ENCODE peak calls at places on chromosomes 2 and 18, in nine cellular contexts. One of them, this sample, is unnamed.

GRCh38 chr2:106801256-106801655 is 84.7 kb downstream of the ST6GAL2 start:
- DNase-seq in left ventricle myocardium inferior: no peak
- DNase-seq in fibroblast of pulmonary artery: no peak
- DNase-seq in cardiac fibroblast: no peak
- DNase-seq in tibial artery: no peak
- DNase-seq in astrocyte of the spinal cord: no peak
- DNase-seq in AG10803: no peak
- DNase-seq in A549: no peak
- DNase-seq in heart left ventricle: no peak
- DNase-seq in this sample: no peak

GRCh38 chr2:136327162-136327852 is 209.4 kb upstream of the CXCR4 start:
- DNase-seq in cardiac fibroblast: peak
- DNase-seq in AG10803: no peak
- DNase-seq in fibroblast of pulmonary artery: peak
- DNase-seq in tibial artery: no peak
- DNase-seq in left ventricle myocardium inferior: no peak
- DNase-seq in astrocyte of the spinal cord: peak
- DNase-seq in A549: peak
- DNase-seq in heart left ventricle: no peak
- DNase-seq in this sample: peak

GRCh38 chr2:128405981-128406601 is 87.4 kb upstream of the HS6ST1 start:
- DNase-seq in astrocyte of the spinal cord: no peak
- DNase-seq in tibial artery: peak
- DNase-seq in AG10803: no peak
- DNase-seq in A549: no peak
- DNase-seq in heart left ventricle: no peak
- DNase-seq in cardiac fibroblast: no peak
- DNase-seq in left ventricle myocardium inferior: no peak
- DNase-seq in fibroblast of pulmonary artery: no peak
- DNase-seq in this sample: no peak

GRCh38 chr2:38178556-38179419 is 102.8 kb upstream of the CYP1B1 start:
- DNase-seq in AG10803: peak
- DNase-seq in tibial artery: no peak
- DNase-seq in cardiac fibroblast: peak
- DNase-seq in A549: peak
- DNase-seq in astrocyte of the spinal cord: peak
- DNase-seq in fibroblast of pulmonary artery: peak
- DNase-seq in heart left ventricle: peak
- DNase-seq in left ventricle myocardium inferior: no peak
- DNase-seq in this sample: peak

GRCh38 chr2:109206569-109207145 is 77.7 kb downstream of the SH3RF3 start:
- DNase-seq in AG10803: no peak
- DNase-seq in cardiac fibroblast: no peak
- DNase-seq in tibial artery: no peak
- DNase-seq in left ventricle myocardium inferior: no peak
- DNase-seq in A549: no peak
- DNase-seq in heart left ventricle: no peak
- DNase-seq in fibroblast of pulmonary artery: no peak
- DNase-seq in astrocyte of the spinal cord: no peak
- DNase-seq in this sample: no peak

GRCh38 chr2:227822416-227823003 is 8.9 kb downstream of the CCL20 start:
- DNase-seq in left ventricle myocardium inferior: no peak
- DNase-seq in A549: no peak
- DNase-seq in AG10803: peak
- DNase-seq in cardiac fibroblast: no peak
- DNase-seq in fibroblast of pulmonary artery: no peak
- DNase-seq in tibial artery: no peak
- DNase-seq in heart left ventricle: no peak
- DNase-seq in astrocyte of the spinal cord: peak
- DNase-seq in this sample: no peak

GRCh38 chr2:199916980-199917379 is 5.9 kb downstream of the C2orf69 start:
- DNase-seq in fibroblast of pulmonary artery: no peak
- DNase-seq in tibial artery: no peak
- DNase-seq in left ventricle myocardium inferior: no peak
- DNase-seq in cardiac fibroblast: no peak
- DNase-seq in A549: no peak
- DNase-seq in AG10803: no peak
- DNase-seq in astrocyte of the spinal cord: no peak
- DNase-seq in heart left ventricle: no peak
- DNase-seq in this sample: no peak

GRCh38 chr2:170715932-170716777 is 1.0 kb downstream of the SP5 start:
- DNase-seq in heart left ventricle: no peak
- DNase-seq in left ventricle myocardium inferior: no peak
- DNase-seq in astrocyte of the spinal cord: no peak
- DNase-seq in fibroblast of pulmonary artery: no peak
- DNase-seq in AG10803: no peak
- DNase-seq in A549: no peak
- DNase-seq in tibial artery: no peak
- DNase-seq in cardiac fibroblast: no peak
- DNase-seq in this sample: no peak

GRCh38 chr18:74496508-74497307 is 545 bp downstream of the CNDP2 start:
- DNase-seq in heart left ventricle: peak
- DNase-seq in tibial artery: no peak
- DNase-seq in AG10803: peak
- DNase-seq in left ventricle myocardium inferior: peak
- DNase-seq in A549: peak
- DNase-seq in cardiac fibroblast: peak
- DNase-seq in astrocyte of the spinal cord: peak
- DNase-seq in fibroblast of pulmonary artery: peak
- DNase-seq in this sample: no peak

GRCh38 chr2:128456281-128456680 is 137.6 kb upstream of the HS6ST1 start:
- DNase-seq in A549: no peak
- DNase-seq in tibial artery: peak
- DNase-seq in AG10803: no peak
- DNase-seq in cardiac fibroblast: no peak
- DNase-seq in left ventricle myocardium inferior: no peak
- DNase-seq in heart left ventricle: no peak
- DNase-seq in astrocyte of the spinal cord: no peak
- DNase-seq in fibroblast of pulmonary artery: no peak
- DNase-seq in this sample: no peak

GRCh38 chr2:47072018-47072691 is 83.0 kb downstream of the STPG4 start:
- DNase-seq in cardiac fibroblast: peak
- DNase-seq in A549: peak
- DNase-seq in heart left ventricle: peak
- DNase-seq in left ventricle myocardium inferior: peak
- DNase-seq in AG10803: peak
- DNase-seq in astrocyte of the spinal cord: peak
- DNase-seq in tibial artery: peak
- DNase-seq in fibroblast of pulmonary artery: peak
- DNase-seq in this sample: no peak

GRCh38 chr2:223591596-223591995 is 10.6 kb downstream of the SCG2 start:
- DNase-seq in cardiac fibroblast: peak
- DNase-seq in heart left ventricle: no peak
- DNase-seq in astrocyte of the spinal cord: peak
- DNase-seq in AG10803: no peak
- DNase-seq in fibroblast of pulmonary artery: no peak
- DNase-seq in A549: no peak
- DNase-seq in left ventricle myocardium inferior: no peak
- DNase-seq in tibial artery: no peak
- DNase-seq in this sample: no peak

GRCh38 chr2:169285528-169285927 is 76.8 kb downstream of the LRP2 start:
- DNase-seq in tibial artery: no peak
- DNase-seq in heart left ventricle: no peak
- DNase-seq in AG10803: no peak
- DNase-seq in cardiac fibroblast: no peak
- DNase-seq in A549: no peak
- DNase-seq in left ventricle myocardium inferior: no peak
- DNase-seq in astrocyte of the spinal cord: no peak
- DNase-seq in fibroblast of pulmonary artery: no peak
- DNase-seq in this sample: no peak

GRCh38 chr2:158457826-158458616 is 1.3 kb downstream of the PKP4 start:
- DNase-seq in AG10803: peak
- DNase-seq in tibial artery: peak
- DNase-seq in A549: peak
- DNase-seq in astrocyte of the spinal cord: peak
- DNase-seq in left ventricle myocardium inferior: peak
- DNase-seq in fibroblast of pulmonary artery: peak
- DNase-seq in heart left ventricle: peak
- DNase-seq in cardiac fibroblast: peak
- DNase-seq in this sample: peak

GRCh38 chr2:207219716-207220414 is 54.1 kb upstream of the KLF7 start:
- DNase-seq in fibroblast of pulmonary artery: peak
- DNase-seq in left ventricle myocardium inferior: no peak
- DNase-seq in heart left ventricle: no peak
- DNase-seq in cardiac fibroblast: peak
- DNase-seq in tibial artery: no peak
- DNase-seq in astrocyte of the spinal cord: peak
- DNase-seq in A549: peak
- DNase-seq in AG10803: peak
- DNase-seq in this sample: no peak

GRCh38 chr2:62293490-62294212 is 97.7 kb downstream of the B3GNT2 start:
- DNase-seq in fibroblast of pulmonary artery: no peak
- DNase-seq in A549: peak
- DNase-seq in astrocyte of the spinal cord: peak
- DNase-seq in tibial artery: peak
- DNase-seq in cardiac fibroblast: no peak
- DNase-seq in heart left ventricle: peak
- DNase-seq in left ventricle myocardium inferior: peak
- DNase-seq in AG10803: no peak
- DNase-seq in this sample: peak

GRCh38 chr2:233062447-233062842 is 2.3 kb downstream of the INPP5D start:
- DNase-seq in fibroblast of pulmonary artery: no peak
- DNase-seq in AG10803: no peak
- DNase-seq in astrocyte of the spinal cord: no peak
- DNase-seq in heart left ventricle: no peak
- DNase-seq in tibial artery: peak
- DNase-seq in A549: no peak
- DNase-seq in cardiac fibroblast: no peak
- DNase-seq in left ventricle myocardium inferior: no peak
- DNase-seq in this sample: no peak

GRCh38 chr2:233063976-233064411 is 3.9 kb downstream of the INPP5D start:
- DNase-seq in tibial artery: peak
- DNase-seq in heart left ventricle: no peak
- DNase-seq in astrocyte of the spinal cord: no peak
- DNase-seq in cardiac fibroblast: no peak
- DNase-seq in fibroblast of pulmonary artery: no peak
- DNase-seq in left ventricle myocardium inferior: no peak
- DNase-seq in A549: no peak
- DNase-seq in AG10803: no peak
- DNase-seq in this sample: no peak

GRCh38 chr2:233062946-233063268 is 2.8 kb downstream of the INPP5D start:
- DNase-seq in fibroblast of pulmonary artery: no peak
- DNase-seq in cardiac fibroblast: no peak
- DNase-seq in A549: no peak
- DNase-seq in AG10803: no peak
- DNase-seq in astrocyte of the spinal cord: no peak
- DNase-seq in tibial artery: no peak
- DNase-seq in left ventricle myocardium inferior: no peak
- DNase-seq in heart left ventricle: no peak
- DNase-seq in this sample: no peak

GRCh38 chr2:233064526-233065199 is 4.5 kb downstream of the INPP5D start:
- DNase-seq in left ventricle myocardium inferior: no peak
- DNase-seq in fibroblast of pulmonary artery: no peak
- DNase-seq in AG10803: peak
- DNase-seq in heart left ventricle: no peak
- DNase-seq in tibial artery: peak
- DNase-seq in A549: no peak
- DNase-seq in astrocyte of the spinal cord: no peak
- DNase-seq in cardiac fibroblast: no peak
- DNase-seq in this sample: no peak

GRCh38 chr2:233063269-233063975 is 3.3 kb downstream of the INPP5D start:
- DNase-seq in tibial artery: peak
- DNase-seq in cardiac fibroblast: no peak
- DNase-seq in heart left ventricle: no peak
- DNase-seq in A549: no peak
- DNase-seq in fibroblast of pulmonary artery: no peak
- DNase-seq in left ventricle myocardium inferior: no peak
- DNase-seq in astrocyte of the spinal cord: no peak
- DNase-seq in AG10803: no peak
- DNase-seq in this sample: peak
- TF ChIP-seq CTCF in tibial artery: no peak
- TF ChIP-seq CTCF in cardiac fibroblast: no peak
- TF ChIP-seq CTCF in heart left ventricle: no peak
- TF ChIP-seq CTCF in A549: no peak
- TF ChIP-seq CTCF in fibroblast of pulmonary artery: no peak
- TF ChIP-seq CTCF in left ventricle myocardium inferior: peak
- TF ChIP-seq CTCF in astrocyte of the spinal cord: peak
- TF ChIP-seq CTCF in AG10803: no peak
- TF ChIP-seq CTCF in this sample: peak

GRCh38 chr2:188382107-188382506 is 90.4 kb downstream of the GULP1 start:
- DNase-seq in heart left ventricle: no peak
- DNase-seq in astrocyte of the spinal cord: peak
- DNase-seq in AG10803: no peak
- DNase-seq in tibial artery: no peak
- DNase-seq in left ventricle myocardium inferior: no peak
- DNase-seq in A549: no peak
- DNase-seq in cardiac fibroblast: peak
- DNase-seq in fibroblast of pulmonary artery: no peak
- DNase-seq in this sample: no peak
- H3K4me3 ChIP-seq in heart left ventricle: no peak
- H3K4me3 ChIP-seq in astrocyte of the spinal cord: no peak
- H3K4me3 ChIP-seq in AG10803: no peak
- H3K4me3 ChIP-seq in tibial artery: no peak
- H3K4me3 ChIP-seq in left ventricle myocardium inferior: peak
- H3K4me3 ChIP-seq in A549: no peak
- H3K4me3 ChIP-seq in cardiac fibroblast: no peak
- H3K4me3 ChIP-seq in fibroblast of pulmonary artery: no peak
- H3K4me3 ChIP-seq in this sample: no peak

DNA sequence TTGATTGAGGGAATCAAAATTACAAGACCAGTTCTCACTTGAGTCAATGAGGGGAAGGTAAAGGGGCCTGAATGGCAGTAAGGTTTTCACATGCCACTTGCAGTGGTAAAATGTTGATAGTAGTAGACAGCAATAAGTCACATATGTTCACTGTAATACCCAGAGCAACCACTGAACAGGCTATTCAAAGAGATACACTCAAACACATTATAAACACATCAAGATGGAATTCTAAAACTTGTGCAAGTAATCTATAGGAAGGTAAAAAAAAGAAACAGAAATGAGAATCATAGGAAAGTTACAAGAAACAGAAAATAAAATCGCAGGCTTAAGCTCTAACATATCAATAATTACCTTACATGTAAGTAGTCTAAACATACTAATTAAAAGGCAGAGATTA is 86.6 kb upstream of the AFF3 start:
- DNase-seq in astrocyte of the spinal cord: no peak
- DNase-seq in A549: no peak
- DNase-seq in tibial artery: no peak
- DNase-seq in fibroblast of pulmonary artery: no peak
- DNase-seq in cardiac fibroblast: no peak
- DNase-seq in AG10803: no peak
- DNase-seq in heart left ventricle: no peak
- DNase-seq in left ventricle myocardium inferior: no peak
- DNase-seq in this sample: no peak
- TF ChIP-seq CTCF in astrocyte of the spinal cord: peak
- TF ChIP-seq CTCF in A549: no peak
- TF ChIP-seq CTCF in tibial artery: no peak
- TF ChIP-seq CTCF in fibroblast of pulmonary artery: no peak
- TF ChIP-seq CTCF in cardiac fibroblast: peak
- TF ChIP-seq CTCF in AG10803: peak
- TF ChIP-seq CTCF in heart left ventricle: no peak
- TF ChIP-seq CTCF in left ventricle myocardium inferior: no peak
- TF ChIP-seq CTCF in this sample: no peak

DNA sequence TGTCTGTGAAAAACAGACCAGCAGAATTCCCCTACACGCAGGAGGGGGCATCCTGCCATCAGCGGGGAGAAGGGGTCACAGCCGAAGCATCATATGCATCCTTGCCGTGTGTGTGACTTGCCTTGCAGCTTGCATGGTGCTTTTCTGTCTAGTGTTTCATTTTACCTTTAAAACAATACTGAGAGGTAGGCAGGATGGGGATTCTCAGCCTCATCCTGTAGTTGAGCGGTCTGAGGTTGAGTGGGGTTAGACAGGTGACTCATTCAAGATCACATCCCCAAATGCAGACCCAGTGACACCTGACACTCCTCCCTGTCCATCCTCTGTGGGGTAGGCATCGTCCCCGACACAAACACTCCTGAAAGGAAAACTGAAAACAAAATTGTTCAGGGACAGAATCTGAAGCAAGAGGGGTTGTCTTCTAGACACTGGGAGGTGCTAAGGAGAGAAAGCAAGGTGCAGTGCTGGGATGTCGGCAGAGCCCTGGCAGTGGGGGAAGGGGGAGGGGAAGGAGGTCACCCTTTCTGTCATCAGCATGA is 7.9 kb downstream of the ARL4C start:
- DNase-seq in left ventricle myocardium inferior: no peak
- DNase-seq in fibroblast of pulmonary artery: no peak
- DNase-seq in heart left ventricle: no peak
- DNase-seq in A549: no peak
- DNase-seq in AG10803: no peak
- DNase-seq in cardiac fibroblast: no peak
- DNase-seq in astrocyte of the spinal cord: no peak
- DNase-seq in tibial artery: no peak
- DNase-seq in this sample: peak
- H3K4me3 ChIP-seq in left ventricle myocardium inferior: no peak
- H3K4me3 ChIP-seq in fibroblast of pulmonary artery: no peak
- H3K4me3 ChIP-seq in heart left ventricle: no peak
- H3K4me3 ChIP-seq in A549: no peak
- H3K4me3 ChIP-seq in AG10803: no peak
- H3K4me3 ChIP-seq in cardiac fibroblast: no peak
- H3K4me3 ChIP-seq in astrocyte of the spinal cord: no peak
- H3K4me3 ChIP-seq in tibial artery: no peak
- H3K4me3 ChIP-seq in this sample: no peak